ENCODE peak calls at places on chromosomes 12 and 14, in five cellular contexts. C is activated naive CD8-positive, alpha-beta T cell treated with anti-CD3 and anti-CD28 coated beads, Interleukin-2, amount 50 U/mL, for 24 hours; M is neuronal stem cell; I is CD4-positive, alpha-beta T cell; Y is lower lobe of right lung. R is an unnamed sample.

GRCh38 chr12:2722806-2723205 is 72.0 kb upstream of the FKBP4 start:
- DNase-seq in Y (no peak), C (no peak), M (no peak), I (no peak), R (no peak)

GRCh38 chr14:85566603-85567002 is 36.7 kb downstream of the FLRT2 start:
- DNase-seq in I (no peak), Y (no peak), M (no peak), C (no peak), R (no peak)

GRCh38 chr12:43824207-43824775 is 11.6 kb upstream of the TMEM117 start:
- DNase-seq in C (no peak), Y (no peak), I (no peak), M (no peak), R (no peak)

GRCh38 chr12:5428332-5429221 is 3.3 kb upstream of the NTF3 start:
- DNase-seq in I (no peak), M (peak; percentile 38), C (no peak), Y (no peak), R (peak; percentile 18)

GRCh38 chr14:35687335-35687939 is 121.7 kb downstream of the RALGAPA1 start:
- DNase-seq in C (peak; percentile 11), Y (no peak), M (peak; percentile 35), I (no peak), R (peak; percentile 53)

GRCh38 chr14:87457727-87458126 is 535.3 kb downstream of the GALC start:
- DNase-seq in Y (no peak), M (no peak), I (no peak), C (no peak), R (no peak)

GRCh38 chr12:52181757-52182156 is 10.1 kb downstream of the KRT80 start:
- DNase-seq in I (no peak), M (no peak), Y (no peak), C (no peak), R (no peak)

GRCh38 chr12:91133871-91134270 is 22.6 kb upstream of the LUM start:
- DNase-seq in I (no peak), Y (no peak), C (no peak), M (no peak), R (no peak)

GRCh38 chr12:49503674-49504180 is 35.1 kb upstream of the KCNH3 start:
- DNase-seq in Y (no peak), M (no peak), I (no peak), C (no peak), R (no peak)

GRCh38 chr12:42744539-42745156 is 155.1 kb upstream of the PRICKLE1 start:
- DNase-seq in I (no peak), C (no peak), M (no peak), Y (no peak), R (no peak)

GRCh38 chr14:101246894-101247853 is 314.1 kb upstream of the DIO3 start:
- DNase-seq in Y (no peak), I (no peak), C (no peak), M (no peak), R (no peak)

GRCh38 chr12:76533331-76533730 is 26.2 kb downstream of the OSBPL8 start:
- DNase-seq in Y (no peak), I (no peak), M (no peak), C (no peak), R (no peak)

GRCh38 chr14:65128096-65128495 is 25.8 kb upstream of the MAX start:
- DNase-seq in Y (no peak), C (no peak), M (no peak), I (no peak), R (no peak)

GRCh38 chr12:51636986-51637385 is 46.0 kb downstream of the SCN8A start:
- DNase-seq in C (no peak), M (no peak), I (no peak), Y (no peak), R (no peak)

GRCh38 chr14:49984419-49984818 is 91.5 kb downstream of the ARF6 start:
- DNase-seq in M (no peak), C (no peak), Y (no peak), I (no peak), R (no peak)

GRCh38 chr14:31411218-31411727 is 9.1 kb downstream of the HEATR5A start:
- DNase-seq in Y (no peak), M (no peak), C (no peak), I (no peak), R (no peak)

GRCh38 chr12:11564984-11565651 is 84.4 kb upstream of the ETV6 start:
- DNase-seq in C (no peak), I (no peak), M (no peak), Y (no peak), R (no peak)

GRCh38 chr12:45244561-45245348 is 28.9 kb downstream of the ANO6 start:
- DNase-seq in I (no peak), Y (no peak), M (no peak), C (no peak), R (no peak)

GRCh38 chr14:38210587-38211257 is 3.0 kb downstream of the SSTR1 start:
- DNase-seq in I (no peak), C (no peak), M (peak; percentile 18), Y (no peak), R (no peak)

GRCh38 chr14:105411017-105411941 is 8.3 kb upstream of the MTA1 start:
- DNase-seq in I (no peak), Y (peak; percentile 62), C (peak; percentile 28), M (no peak), R (no peak)

GRCh38 chr14:96181188-96181762 is 23.4 kb upstream of the BDKRB2 start:
- DNase-seq in I (no peak), Y (no peak), M (no peak), C (no peak), R (no peak)

GRCh38 chr12:3951380-3952135 is 78.4 kb upstream of the PARP11 start:
- DNase-seq in Y (no peak), I (no peak), C (no peak), M (no peak), R (no peak)

GRCh38 chr12:53172352-53172751 is 8.2 kb upstream of the ZNF740 start:
- DNase-seq in M (no peak), C (no peak), Y (no peak), I (no peak), R (no peak)

GRCh38 chr12:62466018-62466595 is 519 bp upstream of the MON2 start:
- DNase-seq in M (no peak), I (peak; percentile 11), Y (no peak), C (peak; percentile 38), R (no peak)

GRCh38 chr12:53066594-53066978 is 12.6 kb downstream of the SPRYD3 start:
- DNase-seq in M (no peak), C (no peak), I (no peak), Y (no peak), R (no peak)

GRCh38 chr14:96274122-96274910 is 18.3 kb downstream of the BDKRB1 start:
- DNase-seq in Y (no peak), M (no peak), C (no peak), I (no peak), R (no peak)

GRCh38 chr12:52427083-52427482 is 7.1 kb downstream of the KRT75 start:
- DNase-seq in I (no peak), C (no peak), Y (no peak), M (no peak), R (no peak)

GRCh38 chr14:60332046-60332399 is 83.0 kb downstream of the PPM1A start:
- DNase-seq in C (no peak), I (no peak), Y (no peak), M (no peak), R (no peak)

GRCh38 chr12:90203556-90203955 is 494.9 kb upstream of the ATP2B1 start:
- DNase-seq in M (no peak), I (no peak), Y (no peak), C (no peak), R (no peak)

GRCh38 chr12:12086975-12087692 is 16.4 kb downstream of the BCL2L14 start:
- DNase-seq in Y (no peak), I (no peak), M (no peak), C (no peak), R (peak; percentile 49)

R was measured in NCI-H526 treated with DMSO at 0.1 percent for 48 hours.